ENCODE peak calls at places on chromosomes 2 and 18, in six cellular contexts. O is SK-N-SH, A is IMR-90, B is astrocyte, H is GM23248, J is HepG2. D is an unnamed sample. For H4K20me1, the result is how much of the 10 kb centered on the place peaks cover.

GRCh38 chr18:65990174-65990690 is 239.4 kb downstream of the CDH7 start:
- DNase-seq in O (no peak), A (no peak), B (no peak), H (no peak), J (no peak), D (no peak)

GRCh38 chr2:178478102-178478441 is 328 bp downstream of the FKBP7 start:
- DNase-seq in O (no peak), A (peak), B (no peak), H (peak), J (no peak), D (no peak)

GRCh38 chr2:229270551-229271410 is at the start of gene PID1:
- DNase-seq in O (peak), A (peak), B (peak), H (peak), J (no peak), D (peak)

GRCh38 chr2:107558295-107558694 is 268.4 kb upstream of the RGPD4 start:
- DNase-seq in O (no peak), A (no peak), B (no peak), H (no peak), J (no peak), D (no peak)

GRCh38 chr2:182117203-182117602 is 131.6 kb downstream of the PPP1R1C start:
- DNase-seq in O (no peak), A (peak), B (peak), H (no peak), J (no peak), D (peak)

GRCh38 chr2:109623923-109624322 is 9.8 kb downstream of the SOWAHC start:
- DNase-seq in O (no peak), A (no peak), B (no peak), H (no peak), J (no peak), D (no peak)

GRCh38 chr18:13437801-13438506 is 219.4 kb downstream of the LDLRAD4 start:
- DNase-seq in O (no peak), A (no peak), B (no peak), H (no peak), J (no peak), D (no peak)

GRCh38 chr2:8803658-8804379 is 33.6 kb downstream of the KIDINS220 start:
- DNase-seq in O (no peak), A (peak), B (peak), H (peak), J (peak), D (peak)

GRCh38 chr2:10520926-10521325 is 72.8 kb upstream of the ODC1 start:
- DNase-seq in O (no peak), A (no peak), B (no peak), H (no peak), J (no peak), D (no peak)

GRCh38 chr2:140593159-140593558 is 1537.7 kb downstream of the LRP1B start:
- DNase-seq in O (no peak), A (no peak), B (no peak), H (no peak), J (no peak), D (no peak)

GRCh38 chr18:59927246-59927825 is 27.5 kb downstream of the PMAIP1 start:
- DNase-seq in O (no peak), A (peak), B (peak), H (peak), J (no peak), D (peak)

GRCh38 chr2:9699139-9699823 is 68.5 kb upstream of the YWHAQ start:
- DNase-seq in O (no peak), A (peak), B (peak), H (peak), J (no peak), D (peak)

GRCh38 chr18:7417742-7418141 is 149.4 kb upstream of the PTPRM start:
- DNase-seq in O (no peak), A (no peak), B (peak), H (peak), J (no peak), D (no peak)

GRCh38 chr2:1727101-1727771 is 17.1 kb downstream of the PXDN start:
- DNase-seq in O (no peak), A (peak), B (no peak), H (no peak), J (no peak), D (no peak)

GRCh38 chr18:3593381-3593903 is 143.5 kb downstream of the TGIF1 start:
- DNase-seq in O (peak), A (peak), B (peak), H (peak), J (no peak), D (peak)

GRCh38 chr18:11047156-11047555 is 102.2 kb downstream of the PIEZO2 start:
- DNase-seq in O (no peak), A (peak), B (peak), H (no peak), J (no peak), D (no peak)

GRCh38 chr18:22026889-22027288 is 142.5 kb upstream of the GATA6 start:
- DNase-seq in O (no peak), A (no peak), B (no peak), H (no peak), J (no peak), D (no peak)

GRCh38 chr2:203763425-203764272 is 57.2 kb downstream of the CD28 start:
- DNase-seq in O (no peak), A (no peak), B (no peak), H (no peak), J (no peak), D (no peak)

GRCh38 chr2:236178921-236179652 is 10.9 kb upstream of the GBX2 start:
- DNase-seq in O (peak), A (no peak), B (peak), H (peak), J (no peak), D (peak)

GRCh38 chr2:174439323-174439722 is 43.8 kb downstream of the SCRN3 start:
- DNase-seq in O (no peak), A (no peak), B (no peak), H (no peak), J (no peak), D (no peak)

GRCh38 chr2:31138037-31138962 is at the start of gene GALNT14:
- DNase-seq in O (peak), A (peak), B (peak), H (peak), J (no peak), D (peak)

GRCh38 chr2:128734521-128735295 is 416.0 kb upstream of the HS6ST1 start:
- DNase-seq in O (peak), A (peak), B (peak), H (no peak), J (no peak), D (peak)

GRCh38 chr2:45145073-45145899 is 136.0 kb upstream of the SIX2 start:
- DNase-seq in O (no peak), A (no peak), B (no peak), H (no peak), J (no peak), D (no peak)

GRCh38 chr2:86274918-86275275 is 62.5 kb downstream of the REEP1 start:
- DNase-seq in O (peak), A (peak), B (peak), H (no peak), J (no peak), D (peak)

GRCh38 chr2:156098506-156098905 is 234.0 kb downstream of the NR4A2 start:
- DNase-seq in O (no peak), A (no peak), B (no peak), H (no peak), J (no peak), D (no peak)

GRCh38 chr2:232512557-232512956 is 7.6 kb upstream of the PRSS56 start:
- DNase-seq in O (no peak), A (no peak), B (no peak), H (no peak), J (no peak), D (no peak)

GRCh38 chr18:62682396-62682795 is 32.9 kb upstream of the PHLPP1 start:
- DNase-seq in O (no peak), A (no peak), B (no peak), H (no peak), J (no peak), D (no peak)

GRCh38 chr2:11213090-11213638 is 57.9 kb downstream of the SLC66A3 start:
- DNase-seq in O (no peak), A (peak), B (peak), H (peak), J (no peak), D (peak)

GRCh38 chr2:218927411-218927810 is 32.1 kb upstream of the CDK5R2 start:
- DNase-seq in O (no peak), A (no peak), B (no peak), H (no peak), J (no peak), D (no peak)

GRCh38 chr2:96260404-96261260 is 5.2 kb downstream of the TMEM127 start:
- DNase-seq in O (peak), A (peak), B (peak), H (peak), J (peak), D (peak)

GRCh38 chr2:230052299-230052698 is 16.4 kb downstream of the SLC16A14 start:
- DNase-seq in O (no peak), A (no peak), B (no peak), H (peak), J (peak), D (peak)

GRCh38 chr18:80029690-80030089 is 4.5 kb upstream of the RBFA start:
- DNase-seq in O (no peak), A (no peak), B (no peak), H (no peak), J (no peak), D (no peak)

GRCh38 chr18:8029731-8030130 is 462.6 kb downstream of the PTPRM start:
- DNase-seq in O (no peak), A (no peak), B (no peak), H (no peak), J (no peak), D (no peak)

GRCh38 chr2:110153416-110153815 is 37.8 kb upstream of the MALL start:
- DNase-seq in O (no peak), A (peak), B (peak), H (peak), J (no peak), D (no peak)

DNA sequence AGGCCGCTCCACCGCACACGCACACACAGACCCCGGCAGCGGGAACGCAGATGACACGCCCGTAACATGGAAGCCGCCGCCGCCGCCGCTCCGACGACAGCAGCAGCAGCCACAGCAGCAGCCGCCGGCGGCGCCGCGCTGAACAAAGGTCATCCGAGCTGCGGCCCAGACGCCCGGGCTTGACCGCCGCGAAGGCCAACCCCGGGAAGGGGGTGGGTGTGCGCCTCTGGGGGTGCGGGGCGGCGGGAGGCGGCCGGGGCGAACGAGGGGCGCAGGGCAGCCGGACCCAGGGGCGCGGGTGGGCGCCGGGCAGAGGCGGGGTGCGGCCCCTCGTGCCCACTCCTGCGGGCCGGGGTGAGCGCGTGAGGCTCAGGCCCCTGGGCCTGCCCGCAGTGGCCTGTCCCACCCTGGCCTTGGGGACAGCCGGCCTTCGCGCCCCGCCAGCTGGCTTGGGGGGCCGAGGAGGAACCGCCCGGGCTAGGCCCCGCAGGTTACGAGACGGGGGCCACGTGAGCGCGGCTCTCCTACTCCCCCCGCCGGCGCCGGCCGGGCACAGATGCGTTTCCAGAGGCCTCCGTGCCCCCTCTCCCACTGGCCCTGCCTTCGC is 1.0 kb upstream of the ZNF532 start:
- DNase-seq in O (peak), A (peak), B (no peak), H (peak), J (no peak), D (peak)
- H4K20me1 ChIP-seq in O (under half), A (under half), B (under half), H (under half), J (under half), D (under half)

GRCh38 chr18:55566456-55566935 is 21.5 kb downstream of the TCF4 start:
- DNase-seq in O (no peak), A (no peak), B (no peak), H (no peak), J (no peak), D (no peak)
- H4K20me1 ChIP-seq in O (under half), A (under half), B (under half), H (under half), J (under half), D (under half)

GRCh38 chr18:58302811-58303210 is 258.8 kb downstream of the NEDD4L start:
- DNase-seq in O (no peak), A (no peak), B (no peak), H (no peak), J (no peak), D (no peak)

GRCh38 chr18:58299135-58299473 is 255.1 kb downstream of the NEDD4L start:
- DNase-seq in O (no peak), A (no peak), B (no peak), H (no peak), J (no peak), D (no peak)

GRCh38 chr18:58298251-58299134 is 254.5 kb downstream of the NEDD4L start:
- DNase-seq in O (no peak), A (peak), B (no peak), H (peak), J (no peak), D (peak)

GRCh38 chr18:58299936-58300335 is 255.9 kb downstream of the NEDD4L start:
- DNase-seq in O (no peak), A (no peak), B (no peak), H (peak), J (no peak), D (no peak)

GRCh38 chr18:58300867-58301266 is 256.8 kb downstream of the NEDD4L start:
- DNase-seq in O (no peak), A (peak), B (no peak), H (no peak), J (no peak), D (no peak)
- H4K20me1 ChIP-seq in O (under half), A (under half), B (half or more), H (under half), J (under half), D (under half)

GRCh38 chr18:74760026-74760425 is 162.4 kb downstream of the ZNF407 start:
- DNase-seq in O (no peak), A (no peak), B (no peak), H (no peak), J (no peak), D (no peak)
- H4K20me1 ChIP-seq in O (under half), A (under half), B (under half), H (under half), J (under half), D (under half)

DNA sequence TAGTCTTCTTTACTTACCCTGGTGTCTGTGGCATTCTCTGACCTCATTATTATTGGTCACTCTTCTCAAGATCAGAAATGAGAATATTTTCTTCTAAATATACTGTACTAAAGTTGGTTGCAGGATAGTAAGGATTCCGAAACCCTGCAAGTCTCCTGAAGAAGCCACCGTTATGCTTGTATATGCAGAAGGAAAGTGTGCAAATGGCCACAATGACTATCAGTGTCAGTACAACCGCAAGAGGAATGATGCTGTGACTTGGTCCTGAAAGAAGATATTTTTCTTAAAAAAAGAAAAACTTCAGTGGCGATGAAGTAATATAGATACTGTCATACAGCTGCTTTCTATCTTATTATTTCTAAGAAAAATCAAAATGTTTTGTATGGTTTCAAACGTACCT is 120.7 kb downstream of the PLA2R1 start:
- DNase-seq in O (no peak), A (no peak), B (no peak), H (no peak), J (no peak), D (no peak)
- H4K20me1 ChIP-seq in O (under half), A (under half), B (under half), H (under half), J (under half), D (under half)

D was measured in fibroblast of lung.